ENCODE peak calls at places on chromosomes 16 and 17, in five cellular contexts. X, Q, M, F and H are unnamed samples.

GRCh38 chr16:87304951-87305350 is 12.2 kb downstream of the C16orf95 start:
- DNase-seq in X (no peak), M (no peak), F (no peak), Q (no peak), H (no peak)

GRCh38 chr16:31513126-31513525 is 4.9 kb upstream of the RUSF1 start:
- DNase-seq in M (no peak), X (no peak), F (no peak), Q (no peak), H (no peak)

GRCh38 chr17:43363181-43363925 is 35.4 kb upstream of the ARL4D start:
- DNase-seq in M (no peak), F (no peak), Q (no peak), X (no peak), H (no peak)

GRCh38 chr17:48559609-48560451 is 14.9 kb upstream of the HOXB2 start:
- DNase-seq in M (no peak), Q (no peak), X (no peak), F (no peak), H (no peak)

GRCh38 chr17:79978545-79978852 is 57.2 kb downstream of the TBC1D16 start:
- DNase-seq in M (no peak), X (no peak), Q (no peak), F (no peak), H (no peak)

GRCh38 chr16:21300309-21301167 is 22.4 kb upstream of the CRYM start:
- DNase-seq in X (peak), F (peak), Q (peak), M (peak), H (peak)

GRCh38 chr17:30969989-30970680 is 704 bp upstream of the RNF135 start:
- DNase-seq in F (peak), M (no peak), X (no peak), Q (peak), H (no peak)

GRCh38 chr16:56990407-56991286 is 1.3 kb downstream of the NLRC5 start:
- DNase-seq in Q (no peak), F (peak), X (no peak), M (no peak), H (peak)

GRCh38 chr17:78278139-78278741 is 46.8 kb downstream of the TMEM235 start:
- DNase-seq in X (no peak), M (no peak), Q (no peak), F (peak), H (peak)

GRCh38 chr16:27226476-27226875 is 23.1 kb downstream of the KDM8 start:
- DNase-seq in X (no peak), F (no peak), Q (no peak), M (peak), H (no peak)

GRCh38 chr17:16486373-16487250 is 5.4 kb downstream of the LRRC75A start:
- DNase-seq in M (peak), Q (peak), X (no peak), F (no peak), H (no peak)

GRCh38 chr16:71373073-71373472 is 14.6 kb downstream of the CALB2 start:
- DNase-seq in M (no peak), F (no peak), Q (no peak), X (no peak), H (no peak)

GRCh38 chr17:75915268-75915667 is 10.6 kb upstream of the MRPL38 start:
- DNase-seq in X (no peak), M (no peak), Q (no peak), F (no peak), H (no peak)

GRCh38 chr16:67021321-67021720 is 7.6 kb upstream of the CBFB start:
- DNase-seq in Q (no peak), X (no peak), F (no peak), M (no peak), H (peak)

GRCh38 chr17:55570360-55570759 is 59.1 kb upstream of the SMIM36 start:
- DNase-seq in M (no peak), X (no peak), Q (no peak), F (no peak), H (no peak)

GRCh38 chr17:28646039-28646754 is 1.2 kb upstream of the BLTP2 start:
- DNase-seq in M (no peak), X (no peak), Q (no peak), F (no peak), H (no peak)

GRCh38 chr16:84475643-84476240 is 28.7 kb downstream of the MEAK7 start:
- DNase-seq in M (no peak), Q (no peak), X (no peak), F (no peak), H (peak)

GRCh38 chr16:23499801-23500200 is 10.5 kb downstream of the GGA2 start:
- DNase-seq in Q (no peak), M (no peak), X (no peak), F (no peak), H (no peak)

GRCh38 chr17:65750166-65750565 is 188.7 kb upstream of the AXIN2 start:
- DNase-seq in X (no peak), F (no peak), Q (no peak), M (peak), H (no peak)

GRCh38 chr16:80319181-80319580 is 221.6 kb upstream of the DYNLRB2 start:
- DNase-seq in X (no peak), M (no peak), Q (no peak), F (no peak), H (no peak)